ENCODE peak calls at places on chromosomes 12 and 14, in eight cellular contexts. G is H4; T is lower lobe of right lung; B is mucosa of descending colon; N is GM06990; C is sciatic nerve; D is AG09309; U is stimulated activated CD4-positive, alpha-beta T cell treated with anti-CD3 and anti-CD28 coated beads, Interleukin-2, amount 100 ng/mL, for 48 hours. W is an unnamed sample.

GRCh38 chr14:103915616-103916015 is 12.6 kb upstream of the TDRD9 start:
- DNase-seq in G (no peak), T (no peak), B (no peak), N (no peak), C (no peak), D (no peak), U (no peak), W (no peak)

GRCh38 chr12:118206107-118206412 is 70.1 kb downstream of the PEBP1 start:
- DNase-seq in G (no peak), T (no peak), B (no peak), N (no peak), C (no peak), D (no peak), U (no peak), W (no peak)

GRCh38 chr14:104387000-104387384 is 192.6 kb upstream of the C14orf180 start:
- DNase-seq in G (no peak), T (no peak), B (no peak), N (peak; percentile 52), C (peak; percentile 40), D (no peak), U (no peak), W (no peak)

GRCh38 chr12:46357438-46358324 is 14.9 kb downstream of the SLC38A2 start:
- DNase-seq in G (peak; percentile 38), T (no peak), B (no peak), N (no peak), C (no peak), D (peak; percentile 73), U (no peak), W (no peak)

GRCh38 chr12:109637996-109638395 is 64.4 kb downstream of the MVK start:
- DNase-seq in G (no peak), T (no peak), B (no peak), N (no peak), C (no peak), D (no peak), U (no peak), W (no peak)

GRCh38 chr12:116378002-116378401 is 100.5 kb upstream of the MED13L start:
- DNase-seq in G (no peak), T (no peak), B (no peak), N (no peak), C (no peak), D (no peak), U (no peak), W (no peak)

GRCh38 chr12:5715076-5715475 is 230.0 kb downstream of the ANO2 start:
- DNase-seq in G (no peak), T (no peak), B (no peak), N (no peak), C (no peak), D (no peak), U (no peak), W (no peak)

GRCh38 chr12:92505373-92506340 is 197.1 kb upstream of the PLEKHG7 start:
- DNase-seq in G (no peak), T (peak; percentile 59), B (peak; percentile 43), N (peak; percentile 69), C (peak; percentile 91), D (no peak), U (peak; percentile 31), W (no peak)

GRCh38 chr14:99191663-99192621 is 80.1 kb downstream of the BCL11B start:
- DNase-seq in G (peak; percentile 73), T (no peak), B (peak; percentile 43), N (no peak), C (peak; percentile 77), D (no peak), U (no peak), W (peak; percentile 68)

GRCh38 chr14:106210650-106211049 is 684.3 kb downstream of the TMEM121 start:
- DNase-seq in G (no peak), T (no peak), B (no peak), N (no peak), C (no peak), D (no peak), U (no peak), W (no peak)

GRCh38 chr12:19643635-19644034 is 204.3 kb downstream of the AEBP2 start:
- DNase-seq in G (peak; percentile 39), T (no peak), B (no peak), N (no peak), C (no peak), D (peak; percentile 37), U (no peak), W (no peak)

GRCh38 chr12:94230357-94230905 is 82.1 kb downstream of the PLXNC1 start:
- DNase-seq in G (no peak), T (no peak), B (no peak), N (no peak), C (no peak), D (no peak), U (no peak), W (no peak)

GRCh38 chr14:73097421-73097820 is 38.9 kb upstream of the PSEN1 start:
- DNase-seq in G (no peak), T (no peak), B (no peak), N (no peak), C (no peak), D (no peak), U (no peak), W (no peak)

GRCh38 chr12:45989277-45989856 is 1.0 kb downstream of the SCAF11 start:
- DNase-seq in G (no peak), T (no peak), B (no peak), N (no peak), C (no peak), D (no peak), U (peak; percentile 32), W (no peak)

GRCh38 chr12:43826681-43827458 is 9.0 kb upstream of the TMEM117 start:
- DNase-seq in G (no peak), T (no peak), B (no peak), N (no peak), C (no peak), D (no peak), U (no peak), W (no peak)

GRCh38 chr14:76203086-76204001 is 51.6 kb downstream of the GPATCH2L start:
- DNase-seq in G (peak; percentile 72), T (no peak), B (no peak), N (peak; percentile 66), C (no peak), D (peak; percentile 75), U (no peak), W (no peak)

GRCh38 chr12:129119537-129119936 is 266.3 kb downstream of the GLT1D1 start:
- DNase-seq in G (no peak), T (no peak), B (no peak), N (no peak), C (no peak), D (no peak), U (no peak), W (no peak)

GRCh38 chr12:130336723-130337475 is 788 bp upstream of the PIWIL1 start:
- DNase-seq in G (no peak), T (no peak), B (peak; percentile 43), N (no peak), C (no peak), D (no peak), U (no peak), W (no peak)

GRCh38 chr12:120119395-120119973 is 2.9 kb upstream of the RAB35 start:
- DNase-seq in G (no peak), T (no peak), B (no peak), N (peak; percentile 77), C (no peak), D (no peak), U (peak; percentile 40), W (no peak)

GRCh38 chr12:47507221-47507620 is 198.6 kb downstream of the RPAP3 start:
- DNase-seq in G (no peak), T (no peak), B (no peak), N (no peak), C (no peak), D (no peak), U (no peak), W (no peak)

GRCh38 chr12:752673-753400 is 458 bp downstream of the WNK1 start:
- DNase-seq in G (no peak), T (peak; percentile 82), B (peak; percentile 81), N (peak; percentile 74), C (peak; percentile 78), D (no peak), U (peak; percentile 30), W (peak; percentile 38)

GRCh38 chr14:78075610-78076277 is 94.4 kb upstream of the NRXN3 start:
- DNase-seq in G (no peak), T (no peak), B (no peak), N (no peak), C (peak; percentile 67), D (no peak), U (no peak), W (no peak)

GRCh38 chr14:43145361-43145760 is 1361.7 kb downstream of the FSCB start:
- DNase-seq in G (no peak), T (no peak), B (no peak), N (no peak), C (no peak), D (no peak), U (no peak), W (no peak)